ENCODE peak calls at places on chromosomes 3 and 15, in nine cellular contexts. K is mesothelial cell of epicardium, R is pancreas, G is T47D, L is T-helper 17 cell, X is RKO, Z is cerebellum, M is iris pigment epithelial cell, N is globus pallidus. H is an unnamed sample.
A peak's percentile ranks its signal among the peaks of the same experiment; 100 is the strongest.

GRCh38 chr15:39261397-39261796 is 319.5 kb upstream of the THBS1 start:
- DNase-seq in K (no peak), R (no peak), G (no peak), L (no peak), X (no peak), Z (no peak), M (no peak), N (no peak), H (no peak)

GRCh38 chr3:195727596-195728195 is 6.9 kb downstream of the MUC20 start:
- DNase-seq in K (no peak), R (no peak), G (no peak), L (no peak), X (no peak), Z (no peak), M (no peak), N (no peak), H (no peak)

GRCh38 chr3:38646062-38646461 is 3.4 kb downstream of the SCN5A start:
- DNase-seq in K (no peak), R (no peak), G (no peak), L (no peak), X (no peak), Z (no peak), M (no peak), N (no peak), H (no peak)

GRCh38 chr3:36124118-36124796 is 256.0 kb upstream of the STAC start:
- DNase-seq in K (no peak), R (no peak), G (peak; percentile 23), L (no peak), X (peak; percentile 37), Z (no peak), M (peak; percentile 21), N (no peak), H (no peak)

GRCh38 chr3:52373676-52374075 is 57.6 kb downstream of the DNAH1 start:
- DNase-seq in K (no peak), R (no peak), G (no peak), L (no peak), X (no peak), Z (no peak), M (no peak), N (no peak), H (no peak)

GRCh38 chr3:168325684-168326083 is 230.0 kb upstream of the GOLIM4 start:
- DNase-seq in K (no peak), R (no peak), G (no peak), L (no peak), X (no peak), Z (no peak), M (no peak), N (no peak), H (no peak)

GRCh38 chr3:127078626-127079025 is 95.7 kb downstream of the PLXNA1 start:
- DNase-seq in K (no peak), R (no peak), G (no peak), L (no peak), X (no peak), Z (no peak), M (no peak), N (no peak), H (no peak)

GRCh38 chr3:42572278-42572677 is 9.5 kb downstream of the SEC22C start:
- DNase-seq in K (no peak), R (no peak), G (no peak), L (no peak), X (peak; percentile 59), Z (no peak), M (peak; percentile 47), N (peak; percentile 65), H (peak; percentile 63)

GRCh38 chr3:11568503-11569155 is 75.1 kb downstream of the VGLL4 start:
- DNase-seq in K (no peak), R (no peak), G (no peak), L (no peak), X (no peak), Z (peak; percentile 44), M (peak; percentile 87), N (peak; percentile 73), H (peak; percentile 64)

GRCh38 chr15:85870216-85871014 is 75.7 kb upstream of the KLHL25 start:
- DNase-seq in K (no peak), R (no peak), G (no peak), L (no peak), X (no peak), Z (no peak), M (no peak), N (no peak), H (no peak)

GRCh38 chr3:46094506-46094905 is 67.2 kb upstream of the XCR1 start:
- DNase-seq in K (no peak), R (no peak), G (no peak), L (no peak), X (no peak), Z (no peak), M (no peak), N (no peak), H (no peak)

GRCh38 chr3:42613462-42613861 is 13.0 kb downstream of the NKTR start:
- DNase-seq in K (no peak), R (no peak), G (no peak), L (no peak), X (peak; percentile 43), Z (no peak), M (no peak), N (no peak), H (no peak)

GRCh38 chr3:190116551-190117067 is 4.1 kb downstream of the P3H2 start:
- DNase-seq in K (no peak), R (no peak), G (no peak), L (no peak), X (no peak), Z (no peak), M (peak; percentile 83), N (no peak), H (no peak)

GRCh38 chr3:40649346-40649745 is 124.6 kb downstream of the ZNF621 start:
- DNase-seq in K (no peak), R (no peak), G (no peak), L (no peak), X (peak; percentile 34), Z (no peak), M (no peak), N (no peak), H (no peak)

GRCh38 chr15:42694398-42694797 is 42.5 kb downstream of the CDAN1 start:
- DNase-seq in K (peak; percentile 29), R (no peak), G (no peak), L (no peak), X (no peak), Z (no peak), M (no peak), N (no peak), H (no peak)

GRCh38 chr3:116059421-116060096 is 385.7 kb downstream of the LSAMP start:
- DNase-seq in K (no peak), R (no peak), G (no peak), L (no peak), X (peak; percentile 70), Z (no peak), M (peak; percentile 62), N (no peak), H (no peak)

GRCh38 chr3:56997675-56998074 is 62.8 kb upstream of the SPATA12 start:
- DNase-seq in K (no peak), R (no peak), G (no peak), L (no peak), X (no peak), Z (no peak), M (no peak), N (no peak), H (no peak)

GRCh38 chr3:44870375-44871061 is 3.9 kb upstream of the TGM4 start:
- DNase-seq in K (no peak), R (peak; percentile 84), G (peak; percentile 62), L (no peak), X (no peak), Z (no peak), M (no peak), N (no peak), H (no peak)

GRCh38 chr3:123442908-123443307 is 6.0 kb downstream of the ADCY5 start:
- DNase-seq in K (no peak), R (no peak), G (no peak), L (no peak), X (no peak), Z (no peak), M (no peak), N (peak; percentile 29), H (no peak)

GRCh38 chr3:168839692-168840091 is 744.0 kb upstream of the GOLIM4 start:
- DNase-seq in K (no peak), R (no peak), G (no peak), L (no peak), X (no peak), Z (no peak), M (no peak), N (no peak), H (no peak)

GRCh38 chr3:30315452-30315851 is 290.9 kb upstream of the TGFBR2 start:
- DNase-seq in K (no peak), R (no peak), G (no peak), L (no peak), X (no peak), Z (no peak), M (peak; percentile 59), N (no peak), H (no peak)

H was measured in pons.